ENCODE peak calls at places on chromosomes 11 and 22, in six cellular contexts. O is AG09309, Q is NCI-H1092 treated with DMSO at 0.1 percent for 48 hours, R is H4, S is ovary, A is fibroblast of villous mesenchyme. G is an unnamed sample.

GRCh38 chr22:19578180-19579004 is 54.2 kb upstream of the CLDN5 start:
- DNase-seq in O (no peak), Q (no peak), R (no peak), S (no peak), A (no peak), G (peak; percentile 37)

GRCh38 chr11:126415128-126415527 is 59.6 kb downstream of the ST3GAL4 start:
- DNase-seq in O (peak; percentile 16), Q (no peak), R (no peak), S (peak; percentile 96), A (peak; percentile 68), G (no peak)

GRCh38 chr22:44399196-44399837 is 86.6 kb upstream of the SHISAL1 start:
- DNase-seq in O (no peak), Q (no peak), R (no peak), S (peak; percentile 1), A (no peak), G (peak; percentile 35)

GRCh38 chr11:118239509-118239908 is 12.7 kb downstream of the MPZL3 start:
- DNase-seq in O (no peak), Q (no peak), R (no peak), S (no peak), A (no peak), G (no peak)

GRCh38 chr22:35359380-35360065 is 21.4 kb upstream of the HMOX1 start:
- DNase-seq in O (no peak), Q (no peak), R (no peak), S (no peak), A (no peak), G (no peak)

GRCh38 chr11:129018991-129019390 is 76.3 kb upstream of the TP53AIP1 start:
- DNase-seq in O (no peak), Q (no peak), R (no peak), S (no peak), A (no peak), G (no peak)

GRCh38 chr11:12070446-12071267 is 39.7 kb upstream of the MICAL2 start:
- DNase-seq in O (no peak), Q (no peak), R (no peak), S (no peak), A (peak; percentile 69), G (no peak)

GRCh38 chr11:82775736-82776346 is 42.2 kb upstream of the FAM181B start:
- DNase-seq in O (peak; percentile 7), Q (no peak), R (peak; percentile 55), S (no peak), A (peak; percentile 57), G (peak; percentile 85)

GRCh38 chr22:24404561-24405275 is 22.7 kb upstream of the ADORA2A start:
- DNase-seq in O (no peak), Q (no peak), R (no peak), S (no peak), A (no peak), G (peak; percentile 40)

GRCh38 chr11:60873533-60873932 is 6.2 kb downstream of the ZP1 start:
- DNase-seq in O (no peak), Q (no peak), R (no peak), S (no peak), A (no peak), G (peak; percentile 46)

GRCh38 chr11:122882809-122883681 is 486 bp downstream of the JHY start:
- DNase-seq in O (no peak), Q (peak; percentile 90), R (peak; percentile 62), S (peak; percentile 27), A (no peak), G (peak; percentile 77)

GRCh38 chr11:1887451-1888346 is 4.0 kb downstream of the PRR33 start:
- DNase-seq in O (no peak), Q (no peak), R (no peak), S (no peak), A (no peak), G (peak; percentile 33)

GRCh38 chr22:32378703-32379272 is 21.1 kb downstream of the RFPL3 start:
- DNase-seq in O (no peak), Q (peak; percentile 32), R (peak; percentile 48), S (no peak), A (peak; percentile 24), G (peak; percentile 75)

GRCh38 chr22:36156515-36157419 is 3.8 kb downstream of the APOL3 start:
- DNase-seq in O (peak; percentile 43), Q (no peak), R (peak; percentile 63), S (peak; percentile 89), A (peak; percentile 83), G (peak; percentile 82)

GRCh38 chr11:56533054-56533740 is 9.9 kb downstream of the OR5M11 start:
- DNase-seq in O (no peak), Q (no peak), R (no peak), S (no peak), A (no peak), G (no peak)

GRCh38 chr11:133082453-133082781 is 449.9 kb downstream of the OPCML start:
- DNase-seq in O (no peak), Q (peak; percentile 41), R (peak; percentile 36), S (peak; percentile 23), A (no peak), G (no peak)

GRCh38 chr11:65310756-65311155 is 3.9 kb upstream of the CDC42EP2 start:
- DNase-seq in O (no peak), Q (peak; percentile 20), R (no peak), S (no peak), A (no peak), G (no peak)

GRCh38 chr11:520428-521178 is 13.6 kb upstream of the RNH1 start:
- DNase-seq in O (no peak), Q (no peak), R (no peak), S (no peak), A (no peak), G (no peak)

GRCh38 chr11:4203603-4204360 is 109.2 kb downstream of the RRM1 start:
- DNase-seq in O (no peak), Q (no peak), R (no peak), S (no peak), A (no peak), G (peak; percentile 71)

GRCh38 chr22:29820941-29821789 is 16.9 kb downstream of the ASCC2 start:
- DNase-seq in O (peak; percentile 68), Q (peak; percentile 11), R (peak; percentile 80), S (peak; percentile 28), A (peak; percentile 98), G (peak; percentile 67)

G was measured in islet precursor cell.